ENCODE peak calls at places on chromosomes 3 and 15, in four cellular contexts. P, R, S and M are unnamed samples.

GRCh38 chr15:84638103-84638502 is 16.0 kb downstream of the WDR73 start:
- DNase-seq in R (peak; percentile 63), P (peak; percentile 39), S (no peak), M (peak; percentile 33)

GRCh38 chr3:141729240-141729639 is 8.9 kb upstream of the RNF7 start:
- DNase-seq in P (no peak), S (no peak), R (no peak), M (no peak)

GRCh38 chr3:108006077-108006675 is 84.7 kb downstream of the CD47 start:
- DNase-seq in P (peak; percentile 77), R (peak; percentile 27), S (peak; percentile 44), M (peak; percentile 96)

GRCh38 chr3:15327941-15328340 is 4.4 kb downstream of the SH3BP5 start:
- DNase-seq in P (no peak), S (peak; percentile 69), R (no peak), M (no peak)

GRCh38 chr15:66899555-66900350 is 165.6 kb upstream of the SMAD3 start:
- DNase-seq in S (no peak), P (no peak), R (no peak), M (peak; percentile 51)

GRCh38 chr3:188687389-188687788 is 484.4 kb upstream of the TPRG1 start:
- DNase-seq in S (no peak), P (no peak), R (peak; percentile 20), M (no peak)

GRCh38 chr3:148319161-148319915 is 378.4 kb upstream of the AGTR1 start:
- DNase-seq in P (no peak), R (no peak), S (no peak), M (no peak)

GRCh38 chr15:40412095-40412759 is 6.6 kb downstream of the IVD start:
- DNase-seq in S (no peak), R (no peak), P (peak; percentile 43), M (peak; percentile 97)

GRCh38 chr3:142228964-142229363 is 3.6 kb upstream of the GK5 start:
- DNase-seq in R (no peak), S (no peak), P (no peak), M (no peak)

GRCh38 chr3:123423806-123424205 is 25.1 kb downstream of the ADCY5 start:
- DNase-seq in R (no peak), S (no peak), P (no peak), M (no peak)

GRCh38 chr3:7188551-7188950 is 327.6 kb downstream of the GRM7 start:
- DNase-seq in P (no peak), S (no peak), R (no peak), M (no peak)

GRCh38 chr3:196288141-196288460 is 575 bp upstream of the PCYT1A start:
- DNase-seq in P (no peak), R (no peak), S (no peak), M (peak; percentile 32)

GRCh38 chr3:4995500-4996053 is 16.3 kb downstream of the BHLHE40 start:
- DNase-seq in R (no peak), P (no peak), S (no peak), M (no peak)

GRCh38 chr3:30741870-30742269 is 135.5 kb downstream of the TGFBR2 start:
- DNase-seq in R (no peak), P (no peak), S (no peak), M (no peak)

GRCh38 chr3:97057365-97057764 is 243.0 kb downstream of the EPHA6 start:
- DNase-seq in R (no peak), S (no peak), P (no peak), M (no peak)

GRCh38 chr3:187519428-187519890 is 150.7 kb downstream of the SST start:
- DNase-seq in S (no peak), P (no peak), R (no peak), M (no peak)

GRCh38 chr15:77747175-77748077 is 114.7 kb upstream of the LINGO1 start:
- DNase-seq in S (no peak), P (no peak), R (no peak), M (no peak)

GRCh38 chr3:21477896-21478295 is 273.1 kb downstream of the ZNF385D start:
- DNase-seq in S (no peak), P (no peak), R (no peak), M (no peak)

GRCh38 chr15:67251318-67251717 is 3.1 kb downstream of the AAGAB start:
- DNase-seq in R (no peak), S (no peak), P (no peak), M (no peak)

GRCh38 chr3:42351221-42351620 is 59.2 kb downstream of the LYZL4 start:
- DNase-seq in S (no peak), R (no peak), P (no peak), M (no peak)

GRCh38 chr15:93861956-93862741 is 369.2 kb upstream of the MCTP2 start:
- DNase-seq in P (peak; percentile 15), R (no peak), S (no peak), M (no peak)

GRCh38 chr3:42403737-42404136 is 6.7 kb downstream of the LYZL4 start:
- DNase-seq in R (no peak), P (no peak), S (no peak), M (no peak)

GRCh38 chr3:58009026-58009748 is 965 bp downstream of the FLNB start:
- DNase-seq in R (no peak), S (peak; percentile 28), P (peak; percentile 46), M (peak; percentile 77)

GRCh38 chr15:101170568-101171350 is 81.1 kb downstream of the CHSY1 start:
- DNase-seq in P (no peak), R (no peak), S (no peak), M (no peak)

GRCh38 chr15:53580371-53580770 is 179.1 kb downstream of the WDR72 start:
- DNase-seq in R (peak; percentile 9), S (no peak), P (no peak), M (no peak)

GRCh38 chr3:11651900-11652299 is 8.2 kb upstream of the VGLL4 start:
- DNase-seq in S (no peak), R (no peak), P (peak; percentile 36), M (peak; percentile 26)

DNA sequence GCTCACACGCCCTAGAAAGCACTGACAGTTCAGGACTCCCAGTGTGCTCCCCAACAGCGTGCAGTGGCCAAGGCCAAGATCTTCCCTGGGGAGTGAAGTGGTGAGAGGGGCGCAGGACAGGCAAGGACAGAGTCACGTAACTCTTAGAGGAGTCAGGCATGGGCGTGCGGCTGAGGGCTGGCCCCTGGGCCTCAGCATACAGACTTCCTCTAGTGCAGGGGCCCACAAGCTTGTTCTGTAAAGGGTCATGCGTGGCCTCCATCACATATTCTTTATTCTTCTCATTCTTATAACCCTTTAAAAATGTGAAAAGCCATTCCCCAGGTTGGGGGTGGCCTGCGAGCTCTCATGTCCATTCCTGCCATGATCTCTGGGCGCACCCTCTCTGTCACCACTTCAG is 25.2 kb downstream of the TMEM43 start:
- DNase-seq in R (no peak), S (no peak), P (no peak), M (no peak)
- H3K4me3 ChIP-seq in R (no peak overlapping the region), S (no peak overlapping the region), P (no peak overlapping the region), M (no peak overlapping the region)

GRCh38 chr3:172316758-172317157 is 131.5 kb downstream of the GHSR start:
- DNase-seq in P (no peak), S (no peak), R (no peak), M (no peak)

GRCh38 chr3:172319653-172320052 is 128.6 kb downstream of the GHSR start:
- DNase-seq in R (no peak), S (no peak), P (no peak), M (no peak)

GRCh38 chr3:172315401-172316091 is 132.7 kb downstream of the GHSR start:
- DNase-seq in R (peak; percentile 39), P (peak; percentile 67), S (peak; percentile 39), M (peak; percentile 73)

GRCh38 chr3:172317984-172318383 is 130.3 kb downstream of the GHSR start:
- DNase-seq in R (peak; percentile 18), P (no peak), S (peak; percentile 71), M (peak; percentile 59)

DNA sequence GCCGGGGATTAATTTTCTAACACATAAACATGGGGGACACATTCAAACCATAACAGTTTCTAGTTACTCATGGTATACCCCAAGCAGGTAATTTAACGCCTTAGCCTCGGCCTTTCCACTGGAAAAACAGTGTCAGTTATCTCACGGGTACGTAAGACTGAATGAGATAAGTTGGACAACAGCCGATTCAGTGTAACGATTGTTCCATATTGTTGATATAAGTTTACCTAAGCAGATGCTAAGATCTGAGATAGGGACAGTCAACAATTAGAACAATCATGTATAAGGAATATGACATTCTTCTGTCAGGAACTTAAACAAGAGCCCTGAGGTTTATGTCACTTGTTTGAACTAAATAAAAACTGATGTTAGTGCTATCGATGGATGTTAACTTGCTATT is 130.8 kb downstream of the GHSR start:
- DNase-seq in S (no peak), R (no peak), P (no peak), M (no peak)
- H3K4me1 ChIP-seq in S (peaks cover 50% of the 10 kb centered on the region), R (peaks cover 54% of the 10 kb centered on the region), P (peaks cover 20% of the 10 kb centered on the region), M (no peaks in the 10 kb centered on the region)

DNA sequence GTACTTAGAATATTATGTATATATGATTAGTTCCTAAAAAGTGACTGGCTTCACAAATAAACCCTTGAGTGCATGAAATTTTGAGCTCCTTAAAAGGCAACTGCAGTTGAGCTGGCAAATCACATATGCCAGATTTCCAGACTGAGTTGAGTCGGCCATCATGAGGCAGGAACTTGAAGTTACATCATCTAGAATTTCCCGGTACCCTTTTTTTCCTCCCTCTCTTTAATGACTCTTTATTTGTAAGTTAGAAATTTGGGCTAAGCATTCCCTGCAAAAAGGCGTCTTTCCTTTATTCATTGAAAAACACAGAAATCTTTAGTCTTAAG is 162.6 kb downstream of the FNDC3B start:
- DNase-seq in S (no peak), R (no peak), P (peak; percentile 47), M (no peak)
- H3K4me3 ChIP-seq in S (no peak overlapping the region), R (no peak overlapping the region), P (no peak overlapping the region), M (no peak overlapping the region)

GRCh38 chr3:78434801-78435200 is 1333.0 kb downstream of the ROBO1 start:
- DNase-seq in R (no peak), P (no peak), S (no peak), M (no peak)
- H3K4me1 ChIP-seq in R (no peaks in the 10 kb centered on the region), P (no peaks in the 10 kb centered on the region), S (no peaks in the 10 kb centered on the region), M (no peaks in the 10 kb centered on the region)

GRCh38 chr15:59291214-59291551 is 81.5 kb downstream of the MYO1E start:
- DNase-seq in P (no peak), S (no peak), R (no peak), M (peak; percentile 56)
- H3K4me3 ChIP-seq in P (no peak overlapping the region), S (no peak overlapping the region), R (no peak overlapping the region), M (no peak overlapping the region)

DNA sequence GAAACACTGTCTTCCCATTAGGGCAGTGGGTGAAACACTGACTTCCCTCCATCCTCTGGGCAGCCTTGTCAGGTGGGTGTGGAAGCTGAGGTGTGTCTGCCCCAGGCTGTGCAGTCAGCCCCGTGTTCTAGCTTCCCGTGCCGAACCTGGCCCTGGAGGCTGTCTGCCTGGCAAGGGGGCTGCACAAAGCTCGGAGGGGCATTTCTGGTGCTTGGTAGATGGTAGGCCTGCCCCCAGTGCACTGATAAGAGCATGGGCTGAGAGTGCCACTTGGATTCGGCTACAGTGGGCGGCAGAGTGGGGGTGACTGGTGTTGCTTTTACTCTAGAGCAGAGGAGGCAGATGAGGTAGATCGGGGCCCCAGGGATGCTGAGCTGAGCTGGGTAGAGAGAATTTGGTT is 21.3 kb downstream of the IGF1R start:
- DNase-seq in S (no peak), R (no peak), P (no peak), M (no peak)
- H3K4me1 ChIP-seq in S (peaks cover 48% of the 10 kb centered on the region), R (peaks cover 84% of the 10 kb centered on the region), P (peaks cover 60% of the 10 kb centered on the region), M (no peaks in the 10 kb centered on the region)

DNA sequence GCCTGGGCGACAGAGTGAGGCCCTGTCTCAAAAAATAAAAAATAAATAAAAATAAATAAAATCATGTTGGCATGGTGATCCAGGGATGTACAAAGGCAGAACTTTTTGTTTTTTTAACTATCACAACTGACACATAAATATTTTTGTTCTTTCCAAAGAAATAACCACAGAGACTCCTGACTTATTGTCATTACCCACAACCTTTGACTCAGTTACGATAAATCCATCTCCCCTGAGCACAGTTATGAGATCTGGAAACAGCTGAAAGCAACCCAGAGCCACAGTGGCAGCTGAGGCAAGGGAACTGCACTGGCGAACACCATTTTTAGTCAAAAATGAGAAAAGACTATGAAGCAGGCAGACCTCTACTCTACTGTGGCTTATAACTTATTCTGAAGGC is 24.0 kb downstream of the OSBPL10 start:
- DNase-seq in S (no peak), R (no peak), P (no peak), M (no peak)
- H3K4me3 ChIP-seq in S (no peak overlapping the region), R (no peak overlapping the region), P (no peak overlapping the region), M (no peak overlapping the region)